ENCODE peak calls at places on chromosomes 2 and 18, in five cellular contexts. One of them, this sample, is unnamed.

GRCh38 chr2:23383087-23383486 is 1.9 kb upstream of the KLHL29 start:
- DNase-seq in PC-3: no peak
- DNase-seq in astrocyte: no peak
- DNase-seq in cardiac muscle cell: no peak
- DNase-seq in ovary: no peak
- DNase-seq in this sample: no peak

GRCh38 chr2:57141269-57141668 is 905.3 kb upstream of the VRK2 start:
- DNase-seq in PC-3: no peak
- DNase-seq in astrocyte: no peak
- DNase-seq in cardiac muscle cell: no peak
- DNase-seq in ovary: no peak
- DNase-seq in this sample: no peak

GRCh38 chr2:27717070-27717453 is 53.4 kb downstream of the SLC4A1AP start:
- DNase-seq in PC-3: peak
- DNase-seq in astrocyte: peak
- DNase-seq in cardiac muscle cell: peak
- DNase-seq in ovary: peak
- DNase-seq in this sample: no peak

GRCh38 chr2:130806370-130806769 is 30.3 kb upstream of the ARHGEF4 start:
- DNase-seq in PC-3: no peak
- DNase-seq in astrocyte: no peak
- DNase-seq in cardiac muscle cell: no peak
- DNase-seq in ovary: no peak
- DNase-seq in this sample: no peak

GRCh38 chr18:58993260-58993659 is 128.6 kb downstream of the ZNF532 start:
- DNase-seq in PC-3: peak
- DNase-seq in astrocyte: peak
- DNase-seq in cardiac muscle cell: peak
- DNase-seq in ovary: no peak
- DNase-seq in this sample: peak

GRCh38 chr2:172102159-172102857 is 392 bp downstream of the DLX2 start:
- DNase-seq in PC-3: no peak
- DNase-seq in astrocyte: no peak
- DNase-seq in cardiac muscle cell: no peak
- DNase-seq in ovary: peak
- DNase-seq in this sample: peak

GRCh38 chr2:62852254-62852653 is 146.7 kb downstream of the EHBP1 start:
- DNase-seq in PC-3: no peak
- DNase-seq in astrocyte: no peak
- DNase-seq in cardiac muscle cell: no peak
- DNase-seq in ovary: no peak
- DNase-seq in this sample: no peak

GRCh38 chr2:24115057-24115456 is 8.1 kb downstream of the PFN4 start:
- DNase-seq in PC-3: no peak
- DNase-seq in astrocyte: peak
- DNase-seq in cardiac muscle cell: peak
- DNase-seq in ovary: no peak
- DNase-seq in this sample: peak

GRCh38 chr18:31156831-31157763 is 5.6 kb downstream of the DSC1 start:
- DNase-seq in PC-3: peak
- DNase-seq in astrocyte: no peak
- DNase-seq in cardiac muscle cell: peak
- DNase-seq in ovary: no peak
- DNase-seq in this sample: no peak

GRCh38 chr2:21006423-21007128 is 37.3 kb downstream of the APOB start:
- DNase-seq in PC-3: no peak
- DNase-seq in astrocyte: no peak
- DNase-seq in cardiac muscle cell: no peak
- DNase-seq in ovary: no peak
- DNase-seq in this sample: no peak

GRCh38 chr2:37198681-37199065 is 2.4 kb downstream of the CEBPZOS start:
- DNase-seq in PC-3: no peak
- DNase-seq in astrocyte: no peak
- DNase-seq in cardiac muscle cell: no peak
- DNase-seq in ovary: no peak
- DNase-seq in this sample: no peak

GRCh38 chr2:41966920-41967319 is 80.9 kb upstream of the PKDCC start:
- DNase-seq in PC-3: no peak
- DNase-seq in astrocyte: no peak
- DNase-seq in cardiac muscle cell: no peak
- DNase-seq in ovary: no peak
- DNase-seq in this sample: no peak

GRCh38 chr2:71122917-71123316 is 7.1 kb downstream of the MCEE start:
- DNase-seq in PC-3: peak
- DNase-seq in astrocyte: peak
- DNase-seq in cardiac muscle cell: no peak
- DNase-seq in ovary: no peak
- DNase-seq in this sample: no peak

GRCh38 chr2:178756843-178757242 is 50.4 kb downstream of the TTN start:
- DNase-seq in PC-3: peak
- DNase-seq in astrocyte: peak
- DNase-seq in cardiac muscle cell: no peak
- DNase-seq in ovary: no peak
- DNase-seq in this sample: peak

GRCh38 chr2:7029291-7030059 is 112.3 kb downstream of the RNF144A start:
- DNase-seq in PC-3: peak
- DNase-seq in astrocyte: no peak
- DNase-seq in cardiac muscle cell: no peak
- DNase-seq in ovary: no peak
- DNase-seq in this sample: no peak
- TF ChIP-seq CTCF in PC-3: peak
- TF ChIP-seq CTCF in astrocyte: no peak
- TF ChIP-seq CTCF in cardiac muscle cell: peak
- TF ChIP-seq CTCF in ovary: no peak
- TF ChIP-seq CTCF in this sample: no peak

DNA sequence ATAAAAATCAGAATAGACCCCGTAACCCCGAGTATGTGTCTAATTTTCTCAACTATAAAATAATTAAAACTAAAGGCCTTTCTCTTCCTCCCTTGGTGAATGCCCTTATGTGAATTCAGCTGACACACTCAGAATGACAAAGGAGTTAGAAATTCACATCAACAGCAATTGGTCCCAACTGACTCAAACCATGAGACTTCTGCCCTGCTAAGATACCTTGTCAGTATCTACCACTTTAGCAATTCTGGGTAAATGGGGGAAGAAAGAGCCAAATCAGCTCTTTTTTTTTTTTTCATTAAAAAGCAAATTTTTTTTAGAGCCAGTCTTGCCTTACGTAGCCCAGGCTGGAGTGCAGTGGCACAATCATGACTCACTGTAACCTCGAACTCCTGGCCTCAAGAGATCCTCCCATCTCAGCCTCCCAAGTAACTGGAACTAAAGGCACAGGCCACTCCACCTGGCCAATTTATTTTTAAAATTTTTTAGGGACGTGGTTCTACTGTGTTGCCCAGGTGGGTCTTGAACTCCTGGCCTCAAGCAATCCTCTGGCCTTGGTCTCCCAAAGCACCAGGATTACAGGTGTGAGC is 1.7 kb upstream of the PPP4R1 start:
- DNase-seq in PC-3: peak
- DNase-seq in astrocyte: peak
- DNase-seq in cardiac muscle cell: no peak
- DNase-seq in ovary: no peak
- DNase-seq in this sample: no peak
- H3K4me3 ChIP-seq in PC-3: peak
- H3K4me3 ChIP-seq in astrocyte: no peak
- H3K4me3 ChIP-seq in cardiac muscle cell: no peak
- H3K4me3 ChIP-seq in ovary: no peak
- H3K4me3 ChIP-seq in this sample: no peak

GRCh38 chr2:230068658-230069080 is at the start of gene SLC16A14:
- DNase-seq in PC-3: peak
- DNase-seq in astrocyte: peak
- DNase-seq in cardiac muscle cell: peak
- DNase-seq in ovary: no peak
- DNase-seq in this sample: peak
- TF ChIP-seq CTCF in PC-3: peak
- TF ChIP-seq CTCF in astrocyte: peak
- TF ChIP-seq CTCF in cardiac muscle cell: peak
- TF ChIP-seq CTCF in ovary: peak
- TF ChIP-seq CTCF in this sample: peak

DNA sequence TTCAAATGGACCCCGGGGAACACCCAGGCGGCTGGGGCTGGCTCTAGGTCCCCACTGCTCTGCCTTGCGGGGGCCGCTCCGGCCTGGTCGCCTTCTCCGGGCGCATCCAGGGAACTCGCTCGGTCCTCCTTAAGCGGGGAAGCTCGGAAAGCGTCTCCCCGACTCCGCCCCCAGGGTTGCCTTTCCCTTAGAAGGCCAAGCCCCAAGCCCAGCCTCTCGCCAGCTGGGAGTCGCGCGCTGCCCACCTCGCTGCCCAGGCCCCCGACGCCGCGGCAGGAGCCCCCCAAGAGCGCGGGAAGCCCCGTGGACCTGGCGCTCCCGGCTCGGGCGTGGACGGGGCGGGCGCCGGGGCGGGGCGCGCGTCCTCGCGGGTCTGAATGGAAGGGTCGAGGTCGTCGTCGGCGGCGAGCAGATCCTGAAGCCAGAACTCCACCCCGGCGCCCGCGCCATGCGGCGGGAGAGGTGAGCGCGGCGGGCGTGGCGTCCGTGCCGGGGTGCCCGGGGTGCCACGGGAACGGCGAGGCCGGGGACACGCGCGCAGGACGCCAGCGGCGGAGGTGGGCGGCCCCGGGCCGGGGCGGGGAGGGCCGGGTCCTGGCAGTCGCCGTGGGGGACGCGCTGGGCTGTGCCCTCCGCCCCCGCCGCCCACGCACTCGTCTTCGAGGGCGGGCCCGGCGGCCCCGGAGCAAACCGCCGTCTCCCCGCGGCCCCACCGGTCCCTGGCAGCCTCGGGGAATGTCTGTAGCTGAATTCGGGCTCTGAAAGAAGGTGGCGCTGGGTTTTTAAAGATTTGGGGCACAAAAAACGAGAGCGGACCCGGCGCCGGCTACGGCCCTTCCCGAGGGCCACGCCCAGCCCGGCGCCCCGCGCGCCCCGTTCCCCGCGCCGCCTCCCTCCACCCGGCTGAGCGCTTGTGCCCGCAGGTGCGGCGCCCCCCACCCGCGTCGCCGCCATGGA is at the start of gene BOK:
- DNase-seq in PC-3: peak
- DNase-seq in astrocyte: peak
- DNase-seq in cardiac muscle cell: peak
- DNase-seq in ovary: peak
- DNase-seq in this sample: peak
- H3K4me3 ChIP-seq in PC-3: peak
- H3K4me3 ChIP-seq in astrocyte: peak
- H3K4me3 ChIP-seq in cardiac muscle cell: peak
- H3K4me3 ChIP-seq in ovary: peak
- H3K4me3 ChIP-seq in this sample: peak

GRCh38 chr2:26471766-26472706 is 5.9 kb downstream of the OTOF start:
- DNase-seq in PC-3: no peak
- DNase-seq in astrocyte: no peak
- DNase-seq in cardiac muscle cell: no peak
- DNase-seq in ovary: no peak
- DNase-seq in this sample: no peak

GRCh38 chr2:26470601-26471260 is 7.2 kb downstream of the OTOF start:
- DNase-seq in PC-3: no peak
- DNase-seq in astrocyte: no peak
- DNase-seq in cardiac muscle cell: no peak
- DNase-seq in ovary: no peak
- DNase-seq in this sample: no peak

GRCh38 chr2:26472821-26473655 is 4.9 kb downstream of the OTOF start:
- DNase-seq in PC-3: no peak
- DNase-seq in astrocyte: no peak
- DNase-seq in cardiac muscle cell: no peak
- DNase-seq in ovary: no peak
- DNase-seq in this sample: no peak

GRCh38 chr2:26469955-26470354 is 8.0 kb downstream of the OTOF start:
- DNase-seq in PC-3: no peak
- DNase-seq in astrocyte: no peak
- DNase-seq in cardiac muscle cell: no peak
- DNase-seq in ovary: no peak
- DNase-seq in this sample: no peak

DNA sequence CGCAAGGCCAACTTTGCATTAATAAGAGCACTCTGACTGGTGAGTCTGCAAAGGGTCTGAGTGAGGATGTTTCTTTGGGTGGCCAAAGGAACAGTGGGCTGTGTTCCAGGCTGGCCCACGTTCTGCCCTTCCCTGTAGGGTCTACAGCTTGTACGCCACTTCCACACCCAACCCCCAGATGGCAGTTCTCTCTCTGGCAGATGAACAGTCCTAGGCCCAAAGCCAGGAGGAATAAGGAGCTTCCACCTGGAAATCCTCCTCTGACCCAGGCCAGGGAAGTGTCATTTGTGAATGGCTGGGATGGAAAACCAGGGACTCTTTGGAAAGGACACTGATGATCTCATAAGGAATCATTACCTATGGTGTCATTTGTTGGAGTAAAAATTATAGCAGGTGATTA is 6.6 kb downstream of the OTOF start:
- DNase-seq in PC-3: peak
- DNase-seq in astrocyte: no peak
- DNase-seq in cardiac muscle cell: no peak
- DNase-seq in ovary: no peak
- DNase-seq in this sample: no peak
- TF ChIP-seq CTCF in PC-3: peak
- TF ChIP-seq CTCF in astrocyte: no peak
- TF ChIP-seq CTCF in cardiac muscle cell: no peak
- TF ChIP-seq CTCF in ovary: no peak
- TF ChIP-seq CTCF in this sample: no peak

GRCh38 chr2:105801961-105802360 is 57.2 kb downstream of the NCK2 start:
- DNase-seq in PC-3: no peak
- DNase-seq in astrocyte: no peak
- DNase-seq in cardiac muscle cell: no peak
- DNase-seq in ovary: no peak
- DNase-seq in this sample: no peak
- H3K4me3 ChIP-seq in PC-3: no peak
- H3K4me3 ChIP-seq in astrocyte: no peak
- H3K4me3 ChIP-seq in cardiac muscle cell: no peak
- H3K4me3 ChIP-seq in ovary: no peak
- H3K4me3 ChIP-seq in this sample: no peak